ENCODE peak calls at places on chromosomes 6 and 20, in nine cellular contexts. W is fibroblast of pulmonary artery, I is endothelial cell of umbilical vein, U is lower lobe of right lung, M is psoas muscle, R is H1, O is WERI-Rb-1, S is heart left ventricle, D is GM20000. Y is an unnamed sample.

GRCh38 chr6:38220069-38220723 is 400.7 kb downstream of the ZFAND3 start:
- DNase-seq in W (no peak), I (no peak), U (no peak), M (no peak), R (no peak), O (no peak), S (no peak), D (no peak), Y (no peak)

GRCh38 chr6:111585241-111585968 is 20.3 kb downstream of the TRAF3IP2 start:
- DNase-seq in W (peak), I (no peak), U (no peak), M (no peak), R (no peak), O (no peak), S (no peak), D (no peak), Y (no peak)

GRCh38 chr6:88982720-88983119 is 19.3 kb upstream of the RNGTT start:
- DNase-seq in W (peak), I (peak), U (no peak), M (peak), R (no peak), O (no peak), S (peak), D (peak), Y (peak)

GRCh38 chr6:122869437-122870024 is 80.5 kb downstream of the SMPDL3A start:
- DNase-seq in W (peak), I (peak), U (no peak), M (no peak), R (no peak), O (peak), S (no peak), D (peak), Y (peak)

GRCh38 chr20:42277203-42277602 is 659.0 kb upstream of the CHD6 start:
- DNase-seq in W (no peak), I (no peak), U (no peak), M (no peak), R (no peak), O (no peak), S (no peak), D (no peak), Y (no peak)

GRCh38 chr6:137465378-137466009 is 28.7 kb downstream of the OLIG3 start:
- DNase-seq in W (no peak), I (no peak), U (no peak), M (no peak), R (no peak), O (no peak), S (no peak), D (no peak), Y (no peak)

GRCh38 chr6:57262901-57263694 is 41.0 kb upstream of the RAB23 start:
- DNase-seq in W (peak), I (peak), U (no peak), M (no peak), R (no peak), O (no peak), S (no peak), D (no peak), Y (no peak)

GRCh38 chr6:139144490-139145085 is 9.7 kb downstream of the HECA start:
- DNase-seq in W (no peak), I (no peak), U (no peak), M (no peak), R (no peak), O (no peak), S (no peak), D (no peak), Y (no peak)

GRCh38 chr20:10674684-10675455 is 1.1 kb upstream of the JAG1 start:
- DNase-seq in W (peak), I (peak), U (peak), M (peak), R (no peak), O (peak), S (peak), D (peak), Y (peak)

GRCh38 chr6:47146426-47147174 is 104.5 kb upstream of the ADGRF1 start:
- DNase-seq in W (peak), I (no peak), U (no peak), M (no peak), R (no peak), O (no peak), S (no peak), D (no peak), Y (no peak)

GRCh38 chr6:4961322-4962168 is 42.3 kb downstream of the RPP40 start:
- DNase-seq in W (no peak), I (no peak), U (no peak), M (no peak), R (no peak), O (no peak), S (no peak), D (no peak), Y (no peak)

GRCh38 chr20:49832632-49833327 is 20.2 kb downstream of the SLC9A8 start:
- DNase-seq in W (peak), I (no peak), U (no peak), M (no peak), R (no peak), O (no peak), S (no peak), D (no peak), Y (no peak)

GRCh38 chr20:44295995-44296394 is 15.0 kb downstream of the FITM2 start:
- DNase-seq in W (no peak), I (no peak), U (peak), M (no peak), R (no peak), O (peak), S (no peak), D (no peak), Y (peak)

GRCh38 chr6:167031082-167031709 is 32.0 kb downstream of the CEP43 start:
- DNase-seq in W (peak), I (no peak), U (no peak), M (no peak), R (no peak), O (no peak), S (no peak), D (no peak), Y (no peak)

GRCh38 chr20:52937701-52938100 is 34.5 kb upstream of the TSHZ2 start:
- DNase-seq in W (no peak), I (no peak), U (no peak), M (no peak), R (no peak), O (peak), S (no peak), D (no peak), Y (no peak)

GRCh38 chr6:161480416-161481165 is 206.7 kb upstream of the AGPAT4 start:
- DNase-seq in W (no peak), I (no peak), U (no peak), M (no peak), R (no peak), O (no peak), S (no peak), D (no peak), Y (no peak)

GRCh38 chr6:155434117-155434516 is 21.5 kb downstream of the NOX3 start:
- DNase-seq in W (no peak), I (no peak), U (no peak), M (no peak), R (no peak), O (no peak), S (no peak), D (no peak), Y (no peak)

GRCh38 chr6:143376861-143377260 is 73.6 kb downstream of the ADAT2 start:
- DNase-seq in W (no peak), I (no peak), U (no peak), M (no peak), R (no peak), O (no peak), S (no peak), D (no peak), Y (no peak)
- TF ChIP-seq CTCF in W (no peak), I (no peak), U (no peak), M (no peak), R (no peak), O (no peak), S (no peak), D (no peak), Y (no peak)

GRCh38 chr20:63522091-63522868 is 1.7 kb downstream of the PPDPF start:
- DNase-seq in W (no peak), I (no peak), U (no peak), M (peak), R (no peak), O (no peak), S (no peak), D (no peak), Y (peak)

GRCh38 chr20:63520594-63520938 is at the start of gene PPDPF:
- DNase-seq in W (peak), I (peak), U (peak), M (peak), R (peak), O (no peak), S (peak), D (peak), Y (peak)

GRCh38 chr20:63520939-63521601 is 505 bp downstream of the PPDPF start:
- DNase-seq in W (peak), I (peak), U (peak), M (peak), R (no peak), O (peak), S (peak), D (peak), Y (peak)

GRCh38 chr20:63522981-63523611 is 2.5 kb downstream of the PPDPF start:
- DNase-seq in W (no peak), I (no peak), U (peak), M (peak), R (no peak), O (peak), S (no peak), D (no peak), Y (peak)

GRCh38 chr20:63521602-63522001 is 1.0 kb downstream of the PPDPF start:
- DNase-seq in W (no peak), I (no peak), U (peak), M (peak), R (no peak), O (peak), S (no peak), D (no peak), Y (peak)
- TF ChIP-seq CTCF in W (no peak), I (no peak), U (no peak), M (no peak), R (peak), O (peak), S (no peak), D (no peak), Y (no peak)

DNA sequence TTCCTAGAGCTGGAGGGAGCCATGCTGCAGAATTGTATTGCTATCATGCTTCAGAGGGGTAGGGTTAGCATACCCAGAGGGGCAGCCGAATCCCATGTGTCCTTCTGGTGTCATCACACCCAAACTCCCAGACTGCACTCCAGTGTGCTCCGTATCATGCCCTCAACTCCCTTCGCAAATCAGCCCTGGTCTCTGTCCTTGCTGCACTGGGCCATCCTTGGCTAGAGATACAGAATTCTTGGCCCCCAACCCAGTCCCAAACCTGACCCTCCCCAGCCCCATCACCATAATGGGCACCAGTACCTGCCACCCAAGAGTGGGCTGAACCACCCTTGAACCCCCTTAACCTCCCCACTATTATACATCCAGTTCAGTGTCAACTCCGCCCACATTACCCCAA is 138.3 kb downstream of the ANKRD60 start:
- DNase-seq in W (no peak), I (no peak), U (no peak), M (no peak), R (no peak), O (no peak), S (no peak), D (no peak), Y (no peak)
- TF ChIP-seq CTCF in W (no peak), I (no peak), U (no peak), M (no peak), R (no peak), O (no peak), S (no peak), D (no peak), Y (no peak)

DNA sequence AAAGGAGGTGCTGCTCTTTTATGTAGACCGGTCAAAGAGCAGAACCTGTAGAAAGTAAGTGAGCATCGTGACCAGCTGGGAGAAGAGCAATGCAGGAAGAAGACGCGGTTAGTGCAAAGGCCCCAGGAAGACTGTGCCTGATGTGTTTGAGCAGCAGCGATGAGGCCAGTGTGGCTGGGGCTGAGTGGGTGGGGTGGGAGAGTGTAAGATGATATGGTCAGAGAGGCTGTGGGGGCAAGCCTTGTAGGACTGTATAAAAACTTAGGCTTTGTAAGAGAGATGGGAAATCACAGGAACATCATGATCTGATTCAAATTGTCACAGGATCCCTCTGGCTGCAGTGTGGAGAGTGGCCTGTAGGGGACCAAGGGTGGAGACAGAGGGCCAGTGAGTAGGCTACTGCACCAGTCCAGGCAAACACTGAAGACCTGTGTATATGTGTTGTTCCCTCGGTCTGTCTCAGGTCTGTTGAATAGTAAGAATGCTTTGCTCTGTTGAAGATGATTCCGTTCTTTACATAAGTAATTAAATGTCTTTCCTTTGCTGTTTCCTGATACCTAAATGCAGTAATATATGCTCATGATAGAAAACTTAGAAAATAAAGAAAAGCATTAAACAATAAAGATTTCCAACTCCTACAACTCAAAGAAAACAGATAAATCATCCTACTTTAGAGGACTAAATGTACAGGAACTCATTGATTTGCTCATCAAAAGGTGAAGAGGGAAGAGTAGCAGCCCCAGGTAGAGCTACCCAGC is 23.6 kb upstream of the WFDC2 start:
- DNase-seq in W (peak), I (no peak), U (no peak), M (no peak), R (no peak), O (no peak), S (no peak), D (peak), Y (peak)
- TF ChIP-seq CTCF in W (peak), I (peak), U (peak), M (peak), R (peak), O (peak), S (no peak), D (peak), Y (peak)

GRCh38 chr20:235891-236290 is 8.8 kb downstream of the DEFB129 start:
- DNase-seq in W (peak), I (peak), U (no peak), M (no peak), R (no peak), O (no peak), S (no peak), D (no peak), Y (no peak)
- TF ChIP-seq CTCF in W (no peak), I (no peak), U (peak), M (no peak), R (peak), O (peak), S (peak), D (no peak), Y (no peak)

DNA sequence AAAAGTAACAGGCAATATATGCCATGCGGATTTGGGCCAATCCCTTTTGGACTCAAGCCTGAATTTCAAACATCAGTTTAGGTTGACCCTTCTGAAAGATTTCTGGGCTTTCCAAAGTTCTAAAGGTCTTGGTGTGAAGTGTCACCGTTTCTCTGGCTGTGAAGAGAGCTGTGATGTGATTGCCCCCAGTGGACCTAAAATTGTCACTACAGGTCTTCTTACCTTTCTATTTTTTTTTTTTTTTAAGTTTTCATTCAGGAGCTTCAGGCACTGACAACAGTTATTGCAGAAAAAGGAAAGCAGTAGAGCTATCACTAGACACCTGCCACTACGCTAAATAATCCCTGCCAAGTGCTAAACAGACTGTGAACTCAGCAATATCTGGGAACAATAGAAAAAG is 75.7 kb upstream of the OPRM1 start:
- DNase-seq in W (no peak), I (no peak), U (no peak), M (no peak), R (no peak), O (no peak), S (no peak), D (no peak), Y (no peak)
- TF ChIP-seq CTCF in W (no peak), I (no peak), U (no peak), M (no peak), R (peak), O (peak), S (no peak), D (no peak), Y (no peak)

GRCh38 chr6:104859225-104860146 is at the start of gene HACE1:
- DNase-seq in W (peak), I (peak), U (peak), M (peak), R (peak), O (peak), S (peak), D (peak), Y (peak)
- TF ChIP-seq CTCF in W (peak), I (peak), U (peak), M (peak), R (peak), O (peak), S (peak), D (no peak), Y (peak)

GRCh38 chr6:1815827-1816452 is 206.2 kb downstream of the FOXC1 start:
- DNase-seq in W (no peak), I (no peak), U (no peak), M (no peak), R (no peak), O (no peak), S (no peak), D (no peak), Y (no peak)
- TF ChIP-seq CTCF in W (no peak), I (no peak), U (no peak), M (no peak), R (peak), O (peak), S (no peak), D (no peak), Y (no peak)

Y was measured in mucosa of descending colon.